ENCODE peak calls at places on chromosome 9, in seven cellular contexts. C is SJSA1, Q is GM20000, G is fibroblast of mammary gland, L is AG09309, K is NCI-H82, A is amniotic stem cell. M is an unnamed sample.

GRCh38 chr9:73270967-73271722 is 119.5 kb downstream of the ANXA1 start:
- DNase-seq in A (peak; percentile 50), L (peak; percentile 65), C (no peak), G (peak; percentile 92), K (no peak), Q (no peak), M (no peak)

GRCh38 chr9:33166263-33167083 is 663 bp downstream of the B4GALT1 start:
- DNase-seq in Q (peak; percentile 24), C (peak; percentile 39), A (no peak), G (peak; percentile 45), L (no peak), K (peak; percentile 62), M (peak; percentile 71)

GRCh38 chr9:86720893-86721698 is 226.2 kb downstream of the GAS1 start:
- DNase-seq in K (no peak), G (peak; percentile 86), C (no peak), L (no peak), A (no peak), Q (no peak), M (no peak)

GRCh38 chr9:21964925-21965385 is 29.2 kb downstream of the CDKN2A start:
- DNase-seq in A (no peak), K (no peak), G (peak; percentile 77), L (no peak), Q (peak; percentile 75), C (no peak), M (no peak)

GRCh38 chr9:105439428-105439827 is 8.4 kb upstream of the FSD1L start:
- DNase-seq in A (no peak), Q (no peak), K (no peak), C (no peak), G (peak; percentile 53), L (peak; percentile 24), M (no peak)

GRCh38 chr9:16718296-16718695 is 152.2 kb downstream of the BNC2 start:
- DNase-seq in K (no peak), C (no peak), G (peak; percentile 82), A (no peak), L (no peak), Q (no peak), M (no peak)

GRCh38 chr9:738209-738915 is 103.1 kb upstream of the DMRT1 start:
- DNase-seq in A (peak; percentile 79), K (no peak), G (peak; percentile 95), C (peak; percentile 66), Q (no peak), L (peak; percentile 89), M (no peak)

GRCh38 chr9:134989206-134990065 is 71.7 kb upstream of the FCN1 start:
- DNase-seq in L (no peak), K (no peak), Q (no peak), A (no peak), G (no peak), C (no peak), M (no peak)

GRCh38 chr9:38357350-38358114 is 35.0 kb upstream of the ALDH1B1 start:
- DNase-seq in A (no peak), C (no peak), K (no peak), Q (no peak), L (no peak), G (no peak), M (peak; percentile 87)

GRCh38 chr9:133162802-133163558 is 734 bp downstream of the GBGT1 start:
- DNase-seq in Q (peak; percentile 12), L (no peak), A (no peak), K (peak; percentile 19), G (no peak), C (no peak), M (no peak)

GRCh38 chr9:129740174-129740573 is 12.7 kb downstream of the PTGES start:
- DNase-seq in A (no peak), G (no peak), L (no peak), C (no peak), K (no peak), Q (no peak), M (no peak)

GRCh38 chr9:125346351-125346750 is 84.7 kb downstream of the GAPVD1 start:
- DNase-seq in L (no peak), Q (no peak), G (no peak), K (peak; percentile 17), A (no peak), C (no peak), M (peak; percentile 24)

GRCh38 chr9:35538361-35539234 is 48.7 kb downstream of the RUSC2 start:
- DNase-seq in C (peak; percentile 61), L (no peak), K (peak; percentile 34), Q (no peak), A (no peak), G (peak; percentile 81), M (peak; percentile 25)

GRCh38 chr9:112065781-112066606 is 109.1 kb downstream of the SUSD1 start:
- DNase-seq in L (no peak), G (peak; percentile 89), C (peak; percentile 88), K (no peak), Q (no peak), A (no peak), M (peak; percentile 46)

GRCh38 chr9:127418037-127418471 is 6.1 kb upstream of the ZNF79 start:
- DNase-seq in G (no peak), C (no peak), Q (no peak), L (no peak), A (no peak), K (peak; percentile 57), M (peak; percentile 50)

GRCh38 chr9:33414263-33414662 is 11.9 kb upstream of the AQP7 start:
- DNase-seq in A (no peak), G (no peak), L (no peak), Q (no peak), K (no peak), C (no peak), M (no peak)

GRCh38 chr9:109599131-109599530 is 101.0 kb upstream of the PTPN3 start:
- DNase-seq in L (no peak), A (no peak), G (peak; percentile 18), Q (no peak), K (no peak), C (no peak), M (no peak)

M was measured in NCI-H69.